ENCODE peak calls at places on chromosomes 16 and 17, in ten cellular contexts. Y, Z, W, F, N, C, P, R, S and X are unnamed samples. For H3K9me3, the result is how much of the 10 kb centered on the place peaks cover.

GRCh38 chr16:83728518-83728917 is 79.3 kb upstream of the HSBP1 start:
- DNase-seq in S (no peak), N (no peak), Y (no peak), C (no peak), P (no peak), W (no peak), F (no peak), Z (no peak), R (no peak), X (no peak)

GRCh38 chr17:156094-156621 is 18.8 kb downstream of the SCGB1C2 start:
- DNase-seq in P (peak), Z (no peak), N (no peak), Y (no peak), S (no peak), F (peak), R (no peak), W (no peak), C (no peak), X (no peak)

GRCh38 chr16:70601576-70602575 is 44.5 kb upstream of the IL34 start:
- DNase-seq in W (no peak), Z (peak), Y (no peak), S (no peak), N (no peak), F (no peak), P (no peak), C (no peak), R (no peak), X (no peak)

GRCh38 chr16:4290236-4290830 is 17.5 kb upstream of the TFAP4 start:
- DNase-seq in Y (no peak), W (peak), N (no peak), P (no peak), C (no peak), Z (peak), S (no peak), R (peak), F (no peak), X (no peak)

GRCh38 chr17:41383690-41384089 is 1.6 kb upstream of the KRT34 start:
- DNase-seq in Y (no peak), N (no peak), W (peak), Z (no peak), P (no peak), F (no peak), C (no peak), S (no peak), R (no peak), X (no peak)

GRCh38 chr17:1367351-1367745 is 32.7 kb downstream of the YWHAE start:
- DNase-seq in F (no peak), C (no peak), W (no peak), R (peak), P (peak), N (no peak), S (no peak), Y (no peak), Z (no peak), X (no peak)

GRCh38 chr17:13594762-13595697 is 6.7 kb downstream of the HS3ST3A1 start:
- DNase-seq in W (peak), Z (peak), R (peak), N (peak), F (peak), Y (peak), C (peak), P (no peak), S (peak), X (peak)

GRCh38 chr17:50425682-50426471 is at the start of gene ACSF2:
- DNase-seq in P (peak), F (peak), W (peak), Z (peak), Y (peak), S (no peak), R (peak), C (peak), N (peak), X (peak)

GRCh38 chr17:1713878-1714487 is 3.8 kb upstream of the TLCD2 start:
- DNase-seq in Z (peak), P (no peak), W (peak), S (no peak), R (peak), C (no peak), F (peak), Y (peak), N (no peak), X (no peak)

GRCh38 chr17:79452706-79453105 is 158.1 kb downstream of the RBFOX3 start:
- DNase-seq in P (no peak), W (no peak), C (no peak), R (no peak), F (no peak), N (no peak), S (no peak), Z (no peak), Y (no peak), X (no peak)

GRCh38 chr17:41544497-41544896 is 16.4 kb upstream of the KRT19 start:
- DNase-seq in C (no peak), P (no peak), Z (no peak), R (no peak), S (no peak), Y (peak), W (peak), F (no peak), N (no peak), X (no peak)

GRCh38 chr17:54876656-54877195 is 23.9 kb upstream of the TOM1L1 start:
- DNase-seq in N (no peak), C (no peak), R (no peak), Y (no peak), S (no peak), W (no peak), F (no peak), Z (no peak), P (no peak), X (no peak)

GRCh38 chr17:19494961-19495806 is 38.5 kb upstream of the SLC47A1 start:
- DNase-seq in Y (peak), R (no peak), W (no peak), P (no peak), F (no peak), C (no peak), S (no peak), N (no peak), Z (no peak), X (no peak)

GRCh38 chr17:7833795-7834553 is at the start of gene KDM6B:
- DNase-seq in P (peak), Z (peak), F (peak), Y (peak), C (peak), R (peak), S (peak), W (peak), N (peak), X (peak)

GRCh38 chr17:65039349-65039988 is 17.1 kb downstream of the GNA13 start:
- DNase-seq in Z (no peak), N (no peak), P (no peak), C (peak), W (no peak), S (no peak), Y (no peak), F (no peak), R (no peak), X (no peak)

GRCh38 chr17:75917443-75918111 is 12.9 kb upstream of the MRPL38 start:
- DNase-seq in S (no peak), R (no peak), F (no peak), C (no peak), W (no peak), Z (no peak), N (no peak), Y (no peak), P (no peak), X (no peak)

GRCh38 chr17:4449736-4450135 is 16.0 kb downstream of the SPNS3 start:
- DNase-seq in Y (no peak), C (no peak), Z (no peak), W (no peak), N (no peak), P (no peak), S (no peak), R (peak), F (no peak), X (no peak)

GRCh38 chr17:47776330-47777197 is 43.5 kb downstream of the TBX21 start:
- DNase-seq in S (no peak), C (no peak), Y (peak), W (peak), F (no peak), R (peak), Z (peak), N (no peak), P (peak), X (peak)

GRCh38 chr17:35243459-35244204 is 760 bp downstream of the SLFN5 start:
- DNase-seq in C (peak), Z (peak), F (peak), N (peak), R (peak), S (no peak), W (no peak), P (peak), Y (no peak), X (peak)

DNA sequence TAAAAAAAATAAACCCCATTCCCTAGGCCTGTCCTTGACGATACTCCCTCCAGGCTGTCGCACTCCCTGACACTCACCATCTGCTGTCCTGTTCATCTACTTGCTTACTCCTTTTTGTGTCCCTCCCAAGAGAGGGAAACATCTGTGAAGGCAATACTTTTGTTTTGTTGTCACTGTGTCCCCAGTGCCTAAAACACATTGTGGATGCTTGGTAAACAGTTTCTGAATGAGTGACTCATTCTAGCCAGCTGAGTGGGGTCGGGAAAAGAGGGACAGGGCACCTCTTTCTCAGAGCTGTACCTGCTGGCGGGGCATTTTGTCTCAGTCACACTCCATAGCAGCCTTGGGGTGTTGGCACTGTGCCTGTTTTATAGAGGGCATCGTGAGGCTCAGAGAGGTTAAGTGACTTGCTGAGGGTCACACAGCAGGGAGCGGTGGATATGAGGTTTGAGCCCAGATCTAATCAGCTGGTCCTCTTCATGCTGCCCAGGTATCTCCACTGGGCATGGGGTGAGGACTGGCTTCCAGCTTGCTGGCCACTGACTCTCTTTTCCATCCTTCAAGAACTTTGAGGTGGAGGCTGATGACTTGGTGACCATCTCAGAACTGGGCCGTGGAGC is 15.6 kb downstream of the MAP2K3 start:
- DNase-seq in N (no peak), R (no peak), Y (no peak), F (peak), P (no peak), W (no peak), C (no peak), Z (no peak), S (no peak), X (no peak)
- H3K9me3 ChIP-seq in N (under half), R (under half), Y (under half), F (under half), P (under half), W (under half), C (under half), Z (under half), S (under half), X (under half)

GRCh38 chr16:35685085-35685484 is 2225.7 kb downstream of the TP53TG3F start:
- DNase-seq in Y (no peak), N (no peak), R (no peak), P (no peak), C (no peak), F (no peak), Z (no peak), W (no peak), S (no peak), X (no peak)
- H3K9me3 ChIP-seq in Y (under half), N (under half), R (under half), P (under half), C (under half), F (under half), Z (under half), W (under half), S (under half), X (under half)

GRCh38 chr16:73040136-73040535 is 7.8 kb downstream of the ZFHX3 start:
- DNase-seq in Z (no peak), C (no peak), S (peak), Y (no peak), W (no peak), P (no peak), R (no peak), N (no peak), F (no peak), X (no peak)

GRCh38 chr16:73042807-73043206 is 5.1 kb downstream of the ZFHX3 start:
- DNase-seq in N (no peak), C (no peak), Z (no peak), P (no peak), R (no peak), Y (no peak), S (no peak), F (no peak), W (no peak), X (no peak)

GRCh38 chr16:73037845-73038570 is 9.9 kb downstream of the ZFHX3 start:
- DNase-seq in Y (peak), N (no peak), F (no peak), S (no peak), Z (no peak), C (no peak), R (no peak), W (peak), P (no peak), X (no peak)

GRCh38 chr16:73041644-73042043 is 6.3 kb downstream of the ZFHX3 start:
- DNase-seq in C (no peak), P (no peak), W (no peak), Z (no peak), N (no peak), F (no peak), S (no peak), R (no peak), Y (no peak), X (no peak)

DNA sequence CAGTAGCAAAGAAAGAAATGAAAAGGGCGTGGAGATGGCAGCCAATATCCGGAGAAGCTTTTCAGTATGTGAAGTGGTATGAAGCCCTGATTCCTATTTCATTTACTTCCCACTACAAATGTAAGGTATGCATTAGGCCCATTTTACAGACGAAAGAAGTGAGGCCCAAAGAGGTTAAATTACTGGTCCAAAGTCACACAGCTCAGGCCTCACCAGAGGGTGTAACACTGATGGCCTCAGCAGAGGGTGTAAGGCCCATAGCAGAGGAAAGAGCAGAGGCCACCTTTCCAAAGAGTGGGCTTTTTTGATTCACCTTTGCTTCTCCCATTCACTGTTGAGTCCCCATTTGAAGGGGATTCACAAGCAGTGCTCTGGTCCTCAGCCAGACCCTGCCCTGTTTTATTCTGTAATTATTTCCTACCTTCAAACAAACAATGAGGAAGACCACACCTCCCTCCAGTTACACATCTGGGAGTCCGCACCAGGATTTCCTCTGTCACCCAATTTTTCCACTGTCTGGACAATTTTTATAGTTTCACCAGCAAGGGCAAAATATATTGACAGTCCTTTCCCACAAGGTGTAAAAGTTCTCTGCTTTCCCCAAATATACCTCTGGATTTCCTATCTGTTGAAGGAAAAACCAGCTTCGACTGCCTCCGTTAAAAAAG is 7.1 kb downstream of the ZFHX3 start:
- DNase-seq in Y (no peak), C (no peak), S (no peak), Z (no peak), R (no peak), W (no peak), N (no peak), F (no peak), P (no peak), X (no peak)
- H3K9me3 ChIP-seq in Y (under half), C (under half), S (under half), Z (under half), R (under half), W (under half), N (under half), F (under half), P (under half), X (under half)

DNA sequence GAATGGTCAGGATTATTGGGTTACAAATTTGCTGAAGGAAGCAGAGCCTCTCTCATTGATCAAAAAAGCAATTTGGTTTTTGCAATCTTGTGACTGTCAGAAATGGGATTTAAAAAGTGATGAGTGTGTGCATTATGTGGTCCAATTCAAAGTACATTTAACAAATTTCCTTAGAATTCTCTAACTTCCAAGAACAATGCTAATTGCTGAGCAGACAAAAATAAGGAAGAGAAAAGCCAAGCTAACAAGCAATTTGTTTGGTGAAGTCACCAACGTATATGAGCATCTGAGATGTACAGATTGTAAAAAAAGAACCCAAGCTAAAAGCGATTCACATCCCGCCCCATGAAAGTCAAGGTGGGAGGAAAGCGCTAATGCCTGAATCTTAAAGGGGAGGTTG is 1643.9 kb downstream of the CDH8 start:
- DNase-seq in Y (no peak), F (no peak), P (no peak), C (no peak), W (no peak), R (no peak), N (no peak), S (no peak), Z (no peak), X (no peak)
- H3K9me3 ChIP-seq in Y (under half), F (under half), P (under half), C (under half), W (under half), R (under half), N (under half), S (under half), Z (under half), X (under half)

DNA sequence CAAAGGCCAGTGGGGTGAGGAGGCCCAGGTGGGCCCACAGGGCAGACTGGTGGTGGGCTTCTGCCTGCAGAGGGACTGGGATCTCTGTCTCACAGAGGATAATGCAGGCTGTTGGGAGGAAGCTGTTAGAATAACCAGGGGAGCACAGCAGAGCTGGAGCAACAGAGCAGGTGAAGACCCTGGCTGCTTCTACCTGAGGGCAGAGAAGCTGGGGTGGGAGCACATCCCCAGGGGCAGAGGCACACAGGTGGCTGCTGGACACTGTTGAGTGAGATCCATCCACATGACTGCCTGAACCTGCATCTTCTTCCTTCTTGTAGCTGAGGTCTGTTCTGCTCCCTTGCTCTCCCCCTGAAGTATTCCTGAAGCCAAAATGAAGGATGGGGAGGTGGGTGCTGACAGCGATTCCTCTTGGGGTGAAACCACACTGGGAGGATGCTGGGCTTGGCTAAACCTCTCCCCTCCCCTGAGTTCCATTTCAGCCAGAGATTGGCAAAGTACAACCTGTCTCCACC is 1725.0 kb downstream of the TP53TG3F start:
- DNase-seq in P (no peak), Y (no peak), F (no peak), W (no peak), S (no peak), R (no peak), N (no peak), Z (no peak), C (no peak), X (no peak)
- H3K9me3 ChIP-seq in P (under half), Y (under half), F (under half), W (under half), S (under half), R (under half), N (under half), Z (under half), C (under half), X (under half)

GRCh38 chr16:35308674-35309073 is 1849.3 kb downstream of the TP53TG3F start:
- DNase-seq in S (no peak), F (no peak), P (no peak), Z (no peak), C (no peak), Y (no peak), R (no peak), N (no peak), W (no peak), X (no peak)
- H3K9me3 ChIP-seq in S (under half), F (under half), P (under half), Z (under half), C (under half), Y (under half), R (under half), N (under half), W (under half), X (under half)

GRCh38 chr16:35405547-35405946 is 1946.1 kb downstream of the TP53TG3F start:
- DNase-seq in W (no peak), S (no peak), C (no peak), R (no peak), F (no peak), P (no peak), N (no peak), Z (no peak), Y (no peak), X (no peak)

GRCh38 chr16:35399133-35399532 is 1939.7 kb downstream of the TP53TG3F start:
- DNase-seq in F (no peak), N (no peak), C (no peak), Z (no peak), R (no peak), P (no peak), S (no peak), Y (no peak), W (no peak), X (no peak)

GRCh38 chr16:35409503-35409902 is 1950.1 kb downstream of the TP53TG3F start:
- DNase-seq in Z (peak), S (no peak), N (no peak), F (no peak), P (no peak), W (no peak), Y (no peak), C (no peak), R (no peak), X (no peak)

DNA sequence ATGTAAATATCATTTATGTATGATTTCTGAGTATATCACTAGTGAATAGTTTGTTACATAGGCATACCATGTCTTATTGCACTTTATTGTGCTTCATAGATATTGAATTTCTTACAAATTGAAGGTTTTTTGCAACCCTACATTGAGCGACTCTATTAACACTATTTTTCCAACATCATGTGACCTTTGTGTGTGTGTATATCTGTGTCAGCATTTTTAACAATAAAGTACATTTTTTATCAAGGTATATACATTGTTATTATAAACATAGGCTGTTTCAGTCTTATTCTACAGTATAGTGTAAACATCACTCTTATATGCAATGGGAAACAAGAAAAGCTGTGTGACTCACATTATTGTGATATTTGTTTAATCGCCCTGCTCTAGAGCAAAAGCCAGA is 1944.9 kb downstream of the TP53TG3F start:
- DNase-seq in W (no peak), N (no peak), P (no peak), Z (no peak), S (no peak), Y (no peak), C (no peak), F (no peak), R (no peak), X (no peak)
- H3K9me3 ChIP-seq in W (under half), N (under half), P (under half), Z (under half), S (under half), Y (under half), C (under half), F (under half), R (under half), X (under half)

DNA sequence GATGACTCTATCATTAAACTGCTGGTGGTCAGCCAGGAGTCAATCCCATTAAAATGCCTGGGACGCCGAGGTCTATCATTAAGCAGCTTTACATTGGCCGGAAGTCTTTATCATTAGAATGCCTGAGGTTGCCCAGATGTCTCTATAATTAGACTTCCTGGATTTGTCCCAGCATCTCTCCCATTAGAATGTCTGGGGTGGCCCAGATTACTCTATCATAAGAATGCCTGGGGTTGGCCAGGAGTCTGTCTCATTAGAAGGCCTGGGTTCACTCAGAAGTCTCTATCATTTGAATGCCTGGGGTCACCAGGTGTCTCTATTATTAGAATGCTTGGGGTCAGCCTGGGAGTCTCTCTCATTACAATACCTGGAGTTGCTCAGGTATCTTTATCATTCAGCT is 2227.2 kb downstream of the TP53TG3F start:
- DNase-seq in S (no peak), W (no peak), C (no peak), R (no peak), P (no peak), Z (no peak), N (no peak), Y (no peak), F (no peak), X (no peak)
- H3K9me3 ChIP-seq in S (under half), W (under half), C (under half), R (under half), P (under half), Z (under half), N (under half), Y (under half), F (under half), X (under half)